ENCODE peak calls at places on chromosome 17, in ten cellular contexts. P, T, U, F, R, L, S, C, J and E are unnamed samples.

GRCh38 chr17:35256629-35257028 is 13.8 kb downstream of the SLFN5 start:
- DNase-seq in P (no peak), T (no peak), U (no peak), F (no peak), R (no peak), L (no peak), S (no peak), C (no peak), J (no peak), E (no peak)

GRCh38 chr17:78879679-78880186 is 23.3 kb downstream of the CEP295NL start:
- DNase-seq in P (no peak), T (no peak), U (no peak), F (peak), R (peak), L (peak), S (peak), C (no peak), J (peak), E (no peak)

GRCh38 chr17:65727243-65727642 is 165.8 kb upstream of the AXIN2 start:
- DNase-seq in P (no peak), T (no peak), U (no peak), F (no peak), R (peak), L (no peak), S (no peak), C (no peak), J (no peak), E (no peak)

GRCh38 chr17:20263595-20263994 is 203.7 kb downstream of the LGALS9B start:
- DNase-seq in P (no peak), T (no peak), U (no peak), F (no peak), R (no peak), L (peak), S (no peak), C (no peak), J (no peak), E (no peak)

GRCh38 chr17:74199306-74200092 is 4.0 kb upstream of the RPL38 start:
- DNase-seq in P (peak), T (peak), U (peak), F (peak), R (peak), L (no peak), S (peak), C (peak), J (peak), E (peak)

GRCh38 chr17:61410100-61410551 is 10.5 kb downstream of the TBX2 start:
- DNase-seq in P (peak), T (no peak), U (peak), F (no peak), R (no peak), L (no peak), S (peak), C (no peak), J (no peak), E (peak)

GRCh38 chr17:81723651-81724209 is 11.6 kb downstream of the SLC25A10 start:
- DNase-seq in P (no peak), T (no peak), U (no peak), F (peak), R (no peak), L (no peak), S (no peak), C (no peak), J (peak), E (no peak)

GRCh38 chr17:38706625-38707298 is 1.7 kb downstream of the MLLT6 start:
- DNase-seq in P (no peak), T (no peak), U (no peak), F (peak), R (peak), L (no peak), S (peak), C (peak), J (no peak), E (no peak)

GRCh38 chr17:28346746-28347246 is 10.5 kb downstream of the POLDIP2 start:
- DNase-seq in P (no peak), T (no peak), U (no peak), F (no peak), R (peak), L (no peak), S (no peak), C (peak), J (no peak), E (no peak)

GRCh38 chr17:63786961-63787711 is 13.2 kb downstream of the DDX42 start:
- DNase-seq in P (no peak), T (no peak), U (no peak), F (no peak), R (no peak), L (no peak), S (no peak), C (no peak), J (no peak), E (no peak)

GRCh38 chr17:9456265-9456664 is 119.4 kb downstream of the STX8 start:
- DNase-seq in P (no peak), T (peak), U (no peak), F (peak), R (no peak), L (no peak), S (no peak), C (no peak), J (peak), E (peak)

GRCh38 chr17:28549274-28550132 is 2.9 kb downstream of the UNC119 start:
- DNase-seq in P (no peak), T (peak), U (no peak), F (no peak), R (no peak), L (no peak), S (peak), C (peak), J (no peak), E (peak)

GRCh38 chr17:28018439-28019070 is 23.9 kb upstream of the NLK start:
- DNase-seq in P (no peak), T (no peak), U (no peak), F (no peak), R (peak), L (peak), S (no peak), C (no peak), J (no peak), E (no peak)

DNA sequence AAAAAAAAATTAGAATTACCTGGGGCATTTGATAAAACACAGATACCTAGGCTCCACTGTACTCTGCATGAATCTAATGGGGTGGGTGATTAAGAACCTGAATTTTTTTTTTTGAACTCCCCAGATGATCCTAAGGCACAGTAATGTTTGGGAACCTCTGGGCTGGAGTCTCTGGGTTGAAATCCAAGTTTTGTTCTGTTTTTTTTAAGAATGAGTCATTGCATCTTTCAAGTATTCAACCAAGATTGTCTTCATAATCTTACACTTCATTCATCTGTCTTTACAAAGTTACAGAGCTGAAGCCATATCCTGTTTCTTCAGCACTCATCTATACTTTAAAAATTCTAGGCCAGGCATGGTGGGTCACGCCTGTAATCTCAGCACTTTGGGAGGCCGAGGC is 52.6 kb downstream of the PIGL start:
- DNase-seq in P (no peak), T (no peak), U (no peak), F (no peak), R (no peak), L (peak), S (no peak), C (no peak), J (no peak), E (no peak)
- TF ChIP-seq CTCF in P (no peak), T (no peak), U (no peak), F (no peak), R (no peak), L (no peak), S (no peak), C (no peak), J (no peak), E (no peak)

DNA sequence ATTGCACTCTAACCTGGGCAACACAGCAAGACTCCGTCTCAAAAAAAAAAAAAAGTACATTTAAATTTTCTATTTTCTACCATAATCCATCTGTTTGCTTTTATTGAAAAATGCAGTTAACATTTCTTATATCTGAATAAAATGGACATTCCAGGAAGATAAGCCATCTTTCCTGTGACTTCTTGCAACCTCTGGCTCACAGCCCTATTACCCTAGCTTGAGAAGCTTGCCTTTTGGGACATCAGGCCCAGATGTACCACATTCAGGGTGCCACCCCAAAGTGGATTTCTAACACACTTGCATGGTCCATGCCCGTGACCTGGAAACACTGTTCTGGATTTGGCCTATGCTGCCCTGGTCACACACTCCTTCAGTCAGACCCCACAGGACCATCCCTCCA is 30.1 kb upstream of the DDX52 start:
- DNase-seq in P (no peak), T (no peak), U (no peak), F (no peak), R (no peak), L (no peak), S (no peak), C (no peak), J (no peak), E (no peak)
- TF ChIP-seq CTCF in P (no peak), T (no peak), U (no peak), F (no peak), R (no peak), L (no peak), S (no peak), C (no peak), J (no peak), E (no peak)

DNA sequence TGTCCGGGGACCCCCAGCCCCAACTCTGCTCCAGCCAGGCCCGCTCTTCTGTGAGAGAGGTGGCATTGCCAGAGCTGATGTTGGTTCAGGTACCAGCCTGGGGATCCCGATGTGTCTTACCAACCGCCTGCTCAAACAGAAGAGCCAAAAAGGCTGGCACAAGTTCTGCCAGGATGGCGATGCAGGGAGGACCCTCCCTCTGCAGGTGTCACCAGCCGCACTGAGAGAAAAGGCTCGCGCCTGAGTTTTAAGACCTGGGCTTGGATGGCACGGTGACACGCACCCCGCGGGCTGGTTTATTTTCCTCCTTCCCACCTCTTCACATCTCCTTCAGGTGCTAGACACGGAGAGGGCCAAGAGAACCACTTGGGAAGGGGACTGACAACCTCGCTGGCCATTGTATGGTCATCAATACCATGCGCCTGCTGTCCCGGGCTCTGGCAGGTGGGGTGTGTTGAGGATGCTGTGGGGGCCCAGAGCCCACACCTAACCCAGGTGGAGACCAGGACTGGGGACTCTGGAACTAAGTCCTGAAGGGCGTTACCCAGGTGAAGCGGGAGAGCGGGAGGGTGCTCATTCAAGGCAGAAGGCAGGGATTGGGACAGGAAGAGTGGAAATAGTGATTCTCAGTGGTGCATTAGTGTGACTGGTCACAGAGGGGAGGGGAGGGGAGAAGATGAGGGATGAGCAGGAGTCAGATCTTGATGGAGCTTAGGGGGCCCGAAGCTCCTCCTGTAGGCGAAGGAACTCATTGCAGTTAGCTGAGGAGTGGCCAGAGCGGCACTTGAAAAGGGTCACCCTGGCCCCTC is 16.3 kb downstream of the FOXJ1 start:
- DNase-seq in P (no peak), T (no peak), U (no peak), F (no peak), R (no peak), L (no peak), S (no peak), C (peak), J (no peak), E (no peak)
- TF ChIP-seq CTCF in P (peak), T (peak), U (peak), F (no peak), R (no peak), L (peak), S (no peak), C (peak), J (no peak), E (no peak)

GRCh38 chr17:60231234-60231633 is 81.5 kb downstream of the CA4 start:
- DNase-seq in P (no peak), T (peak), U (no peak), F (no peak), R (peak), L (peak), S (no peak), C (peak), J (no peak), E (peak)

GRCh38 chr17:60230358-60230757 is 80.6 kb downstream of the CA4 start:
- DNase-seq in P (no peak), T (no peak), U (no peak), F (no peak), R (no peak), L (peak), S (no peak), C (no peak), J (no peak), E (no peak)

GRCh38 chr17:60224064-60224463 is 74.3 kb downstream of the CA4 start:
- DNase-seq in P (no peak), T (no peak), U (no peak), F (no peak), R (no peak), L (peak), S (no peak), C (no peak), J (no peak), E (no peak)

GRCh38 chr17:60231691-60232090 is 81.9 kb downstream of the CA4 start:
- DNase-seq in P (no peak), T (no peak), U (no peak), F (no peak), R (no peak), L (peak), S (no peak), C (peak), J (no peak), E (no peak)

GRCh38 chr17:60229189-60229802 is 79.5 kb downstream of the CA4 start:
- DNase-seq in P (no peak), T (no peak), U (no peak), F (no peak), R (no peak), L (peak), S (no peak), C (no peak), J (no peak), E (no peak)
- TF ChIP-seq CTCF in P (no peak), T (peak), U (peak), F (no peak), R (no peak), L (no peak), S (no peak), C (peak), J (peak), E (no peak)

GRCh38 chr17:41907633-41908539 is 10.9 kb downstream of the ACLY start:
- DNase-seq in P (no peak), T (no peak), U (no peak), F (peak), R (no peak), L (peak), S (no peak), C (no peak), J (peak), E (no peak)
- TF ChIP-seq CTCF in P (no peak), T (no peak), U (no peak), F (no peak), R (no peak), L (no peak), S (no peak), C (no peak), J (no peak), E (no peak)